ENCODE peak calls at places on chromosomes 13 and 19, in eight cellular contexts. U, W, J, V, K, R, E and L are unnamed samples.

GRCh38 chr13:39556856-39557255 is 46.1 kb downstream of the LHFPL6 start:
- DNase-seq in U (no peak), W (no peak), J (no peak), V (no peak), K (no peak), R (no peak), E (no peak), L (no peak)

GRCh38 chr19:16262618-16263017 is 62.0 kb upstream of the KLF2 start:
- DNase-seq in U (no peak), W (no peak), J (no peak), V (no peak), K (no peak), R (no peak), E (no peak), L (no peak)

GRCh38 chr13:75704194-75704941 is 68.2 kb downstream of the LMO7 start:
- DNase-seq in U (no peak), W (peak), J (no peak), V (peak), K (no peak), R (peak), E (no peak), L (no peak)

GRCh38 chr19:58345558-58345957 is 7.7 kb downstream of the A1BG start:
- DNase-seq in U (no peak), W (no peak), J (no peak), V (no peak), K (no peak), R (no peak), E (no peak), L (no peak)

GRCh38 chr13:42539670-42540069 is 34.3 kb upstream of the TNFSF11 start:
- DNase-seq in U (no peak), W (no peak), J (no peak), V (no peak), K (no peak), R (no peak), E (no peak), L (no peak)

GRCh38 chr13:48505597-48506091 is 27.2 kb downstream of the RCBTB2 start:
- DNase-seq in U (peak), W (no peak), J (no peak), V (peak), K (peak), R (peak), E (no peak), L (no peak)

GRCh38 chr13:90776349-90776748 is 571.1 kb upstream of the MIR17HG start:
- DNase-seq in U (no peak), W (no peak), J (no peak), V (no peak), K (no peak), R (no peak), E (no peak), L (no peak)

GRCh38 chr13:29846475-29847256 is 3.8 kb downstream of the UBL3 start:
- DNase-seq in U (no peak), W (no peak), J (no peak), V (no peak), K (no peak), R (no peak), E (no peak), L (no peak)

GRCh38 chr13:113053801-113054604 is 51.6 kb upstream of the F7 start:
- DNase-seq in U (no peak), W (no peak), J (no peak), V (no peak), K (no peak), R (no peak), E (no peak), L (no peak)

GRCh38 chr13:69683921-69684663 is 423.5 kb upstream of the ATXN8OS start:
- DNase-seq in U (no peak), W (no peak), J (no peak), V (no peak), K (no peak), R (no peak), E (no peak), L (peak)

GRCh38 chr19:8663920-8664670 is 33.7 kb downstream of the NFILZ start:
- DNase-seq in U (no peak), W (no peak), J (no peak), V (no peak), K (peak), R (no peak), E (no peak), L (no peak)

GRCh38 chr19:7815325-7815724 is 14.7 kb upstream of the EVI5L start:
- DNase-seq in U (no peak), W (no peak), J (no peak), V (no peak), K (no peak), R (no peak), E (no peak), L (no peak)

GRCh38 chr19:29247912-29248311 is 35.0 kb upstream of the UQCRFS1 start:
- DNase-seq in U (no peak), W (no peak), J (no peak), V (no peak), K (no peak), R (no peak), E (no peak), L (no peak)

GRCh38 chr19:33171916-33172359 is 22.2 kb upstream of the LRP3 start:
- DNase-seq in U (no peak), W (no peak), J (no peak), V (peak), K (no peak), R (peak), E (no peak), L (no peak)

GRCh38 chr19:15251749-15252397 is 19.6 kb upstream of the EPHX3 start:
- DNase-seq in U (no peak), W (peak), J (peak), V (peak), K (no peak), R (peak), E (peak), L (peak)

GRCh38 chr13:59873856-59874255 is 289.9 kb downstream of the DIAPH3 start:
- DNase-seq in U (no peak), W (no peak), J (no peak), V (no peak), K (no peak), R (no peak), E (no peak), L (no peak)

GRCh38 chr19:50838239-50838638 is 4.9 kb upstream of the KLK15 start:
- DNase-seq in U (peak), W (no peak), J (no peak), V (no peak), K (no peak), R (no peak), E (no peak), L (no peak)
- TF ChIP-seq CTCF in U (peak), W (peak), J (no peak), V (no peak), K (no peak), R (no peak), E (no peak), L (peak)

GRCh38 chr13:97852181-97852874 is 101.1 kb upstream of the IPO5 start:
- DNase-seq in U (no peak), W (no peak), J (no peak), V (no peak), K (no peak), R (no peak), E (no peak), L (no peak)

GRCh38 chr13:97848886-97849285 is 104.6 kb upstream of the IPO5 start:
- DNase-seq in U (no peak), W (no peak), J (no peak), V (no peak), K (no peak), R (no peak), E (no peak), L (no peak)

GRCh38 chr13:97853550-97853949 is 99.9 kb upstream of the IPO5 start:
- DNase-seq in U (no peak), W (no peak), J (no peak), V (peak), K (no peak), R (peak), E (no peak), L (no peak)

GRCh38 chr13:97849305-97849704 is 104.2 kb upstream of the IPO5 start:
- DNase-seq in U (peak), W (peak), J (no peak), V (peak), K (no peak), R (peak), E (no peak), L (no peak)

DNA sequence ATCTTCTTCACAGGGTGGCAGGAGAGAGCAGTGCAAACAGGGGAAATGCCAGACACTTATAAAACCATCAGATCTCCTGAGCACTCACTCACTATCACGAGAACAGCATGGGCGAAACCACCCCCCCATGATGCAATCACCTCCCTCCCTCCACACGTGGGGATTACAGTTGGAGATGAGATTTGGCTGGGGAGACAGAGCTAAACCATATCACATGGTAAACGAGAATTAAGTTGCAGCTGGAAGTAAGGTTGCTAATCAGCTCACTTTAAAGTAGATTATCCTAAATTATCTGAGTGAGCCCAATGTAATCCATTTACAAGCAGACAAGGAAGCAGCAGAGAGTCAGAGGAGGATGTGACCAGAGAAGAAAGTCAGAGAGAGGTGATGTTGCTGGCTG is 102.2 kb upstream of the IPO5 start:
- DNase-seq in U (no peak), W (peak), J (no peak), V (no peak), K (no peak), R (no peak), E (no peak), L (no peak)
- TF ChIP-seq CTCF in U (no peak), W (no peak), J (no peak), V (no peak), K (no peak), R (no peak), E (no peak), L (no peak)

GRCh38 chr13:85798999-85799646 is at the start of gene SLITRK6:
- DNase-seq in U (no peak), W (peak), J (no peak), V (peak), K (no peak), R (peak), E (no peak), L (no peak)
- TF ChIP-seq CTCF in U (no peak), W (peak), J (no peak), V (peak), K (no peak), R (no peak), E (no peak), L (no peak)

DNA sequence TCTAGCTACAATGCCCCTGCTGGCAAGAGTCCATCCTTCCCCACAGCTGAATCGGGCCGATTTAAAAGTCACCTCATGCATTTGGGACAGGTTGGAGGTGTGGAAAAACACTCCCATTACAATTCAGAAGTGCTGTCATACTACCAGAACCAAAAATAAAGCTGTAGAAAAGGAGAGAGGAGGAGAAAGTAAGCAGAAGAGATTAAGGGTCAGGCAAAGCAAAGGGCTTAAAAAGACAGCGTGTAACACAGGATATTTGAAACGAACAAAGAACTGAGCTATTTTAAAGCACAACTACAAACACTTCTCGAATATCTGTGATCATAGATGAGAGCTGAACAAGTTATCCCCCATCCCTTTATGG is 90.4 kb downstream of the FGF14 start:
- DNase-seq in U (no peak), W (no peak), J (no peak), V (no peak), K (no peak), R (no peak), E (no peak), L (no peak)
- TF ChIP-seq CTCF in U (no peak), W (peak), J (no peak), V (no peak), K (no peak), R (no peak), E (no peak), L (no peak)

GRCh38 chr19:51338563-51339312 is 3.2 kb downstream of the VSIG10L start:
- DNase-seq in U (peak), W (no peak), J (peak), V (peak), K (peak), R (peak), E (peak), L (peak)

GRCh38 chr19:51339687-51340656 is 2.0 kb downstream of the VSIG10L start:
- DNase-seq in U (peak), W (peak), J (peak), V (peak), K (peak), R (peak), E (peak), L (peak)

GRCh38 chr19:51337861-51338562 is 3.9 kb downstream of the VSIG10L start:
- DNase-seq in U (no peak), W (no peak), J (no peak), V (no peak), K (no peak), R (no peak), E (no peak), L (no peak)

GRCh38 chr19:51339313-51339686 is 2.6 kb downstream of the VSIG10L start:
- DNase-seq in U (no peak), W (no peak), J (no peak), V (no peak), K (no peak), R (no peak), E (no peak), L (no peak)

GRCh38 chr19:51337141-51337860 is 4.6 kb downstream of the VSIG10L start:
- DNase-seq in U (no peak), W (no peak), J (no peak), V (no peak), K (no peak), R (no peak), E (no peak), L (no peak)
- TF ChIP-seq CTCF in U (no peak), W (no peak), J (no peak), V (no peak), K (no peak), R (no peak), E (no peak), L (no peak)

GRCh38 chr19:2268480-2268830 is 12.2 kb upstream of the JSRP1 start:
- DNase-seq in U (no peak), W (no peak), J (no peak), V (no peak), K (no peak), R (no peak), E (no peak), L (no peak)

GRCh38 chr19:2270157-2270571 is 11.8 kb downstream of the PEAK3 start:
- DNase-seq in U (no peak), W (no peak), J (peak), V (no peak), K (no peak), R (no peak), E (no peak), L (no peak)

GRCh38 chr19:2268861-2269243 is 12.6 kb upstream of the JSRP1 start:
- DNase-seq in U (no peak), W (no peak), J (no peak), V (no peak), K (no peak), R (no peak), E (no peak), L (no peak)

GRCh38 chr19:2270572-2271515 is 11.1 kb downstream of the PEAK3 start:
- DNase-seq in U (peak), W (peak), J (peak), V (peak), K (peak), R (peak), E (peak), L (no peak)

DNA sequence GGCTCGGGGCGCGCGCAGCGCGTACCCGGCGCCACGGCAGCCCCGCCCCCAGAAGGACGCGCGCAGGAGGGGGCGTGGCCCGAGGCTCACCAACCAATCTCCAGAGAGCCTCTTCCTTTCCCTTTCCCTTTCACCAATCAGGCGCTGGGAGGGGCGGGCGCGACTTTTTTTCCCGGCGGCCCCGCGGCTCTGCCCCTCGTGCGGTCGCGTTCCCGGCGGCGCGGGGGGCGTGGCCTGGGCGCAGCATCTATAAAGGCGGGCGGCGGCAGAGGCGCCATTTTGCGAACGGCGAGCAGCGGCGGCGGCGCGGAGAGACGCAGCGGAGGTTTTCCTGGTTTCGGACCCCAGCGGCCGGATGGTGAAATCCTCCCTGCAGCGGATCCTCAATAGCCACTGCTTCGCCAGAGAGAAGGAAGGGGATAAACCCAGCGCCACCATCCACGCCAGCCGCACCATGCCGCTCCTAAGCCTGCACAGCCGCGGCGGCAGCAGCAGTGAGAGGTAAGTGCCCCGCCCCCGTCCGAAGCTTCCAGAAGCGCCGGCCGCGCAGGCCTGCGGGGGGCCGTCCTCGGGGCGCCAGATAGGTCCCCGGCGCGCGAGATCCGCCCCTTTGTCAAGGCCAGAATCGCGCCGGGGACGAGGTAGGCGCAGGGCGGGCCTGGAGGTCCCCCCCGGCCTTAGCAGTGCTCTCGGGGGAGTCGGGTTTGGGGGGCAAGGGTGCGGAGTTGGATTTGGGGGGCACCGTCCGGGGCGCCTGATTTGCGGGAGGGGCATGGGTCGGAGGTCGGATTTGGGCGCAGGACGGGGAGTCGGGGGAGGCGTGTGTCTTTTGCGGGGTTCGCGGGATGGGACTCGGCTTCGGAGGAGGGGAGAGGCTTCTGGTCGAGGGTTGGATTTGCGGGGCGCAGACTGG is 12.5 kb downstream of the PEAK3 start:
- DNase-seq in U (peak), W (peak), J (peak), V (peak), K (peak), R (peak), E (peak), L (peak)
- TF ChIP-seq CTCF in U (no peak), W (no peak), J (no peak), V (no peak), K (no peak), R (no peak), E (no peak), L (peak)

GRCh38 chr13:51763486-51763885 is 40.5 kb downstream of the DHRS12 start:
- DNase-seq in U (no peak), W (no peak), J (no peak), V (no peak), K (no peak), R (no peak), E (no peak), L (no peak)

GRCh38 chr13:51759240-51759639 is 44.7 kb downstream of the DHRS12 start:
- DNase-seq in U (no peak), W (no peak), J (no peak), V (peak), K (no peak), R (peak), E (no peak), L (no peak)

GRCh38 chr13:51764184-51765141 is 39.5 kb downstream of the DHRS12 start:
- DNase-seq in U (peak), W (no peak), J (no peak), V (peak), K (peak), R (peak), E (no peak), L (no peak)

GRCh38 chr13:51760592-51760991 is 43.4 kb downstream of the DHRS12 start:
- DNase-seq in U (no peak), W (peak), J (no peak), V (no peak), K (no peak), R (no peak), E (no peak), L (no peak)

DNA sequence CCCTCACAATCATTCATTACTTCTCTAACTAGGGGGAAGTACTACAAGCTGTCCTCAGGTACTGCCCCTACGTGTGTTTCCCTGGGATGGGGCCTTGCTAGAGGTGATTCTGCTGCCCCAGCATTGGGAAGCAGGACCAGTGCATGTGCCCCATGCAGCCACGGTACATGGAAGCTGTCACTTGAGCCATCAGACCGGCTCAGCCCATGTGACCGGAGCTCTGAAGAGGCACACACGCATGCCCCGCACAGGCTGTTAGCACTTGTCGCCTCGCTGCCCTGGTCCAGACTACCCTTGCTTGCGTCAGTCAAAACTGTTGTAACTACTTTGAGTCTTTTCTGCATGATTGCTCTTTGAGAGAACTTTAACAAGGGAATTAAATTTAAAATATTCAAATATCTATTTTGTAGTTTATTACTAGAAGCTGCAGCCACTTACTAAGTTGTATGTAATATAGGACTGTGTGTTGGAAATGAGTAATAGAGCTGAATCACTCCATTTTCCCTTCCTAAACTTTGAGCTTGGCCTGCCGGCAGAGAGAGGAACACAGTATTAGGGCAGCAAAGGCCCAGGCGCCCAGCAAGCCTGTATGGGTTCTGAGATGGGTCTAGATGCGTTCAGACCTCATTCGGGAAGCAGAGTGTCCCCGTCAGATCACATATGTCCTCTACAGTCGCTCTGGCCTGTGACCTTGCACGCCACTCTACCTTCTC is 42.2 kb downstream of the DHRS12 start:
- DNase-seq in U (no peak), W (no peak), J (no peak), V (peak), K (no peak), R (no peak), E (no peak), L (no peak)
- TF ChIP-seq CTCF in U (no peak), W (no peak), J (no peak), V (no peak), K (no peak), R (no peak), E (no peak), L (no peak)

DNA sequence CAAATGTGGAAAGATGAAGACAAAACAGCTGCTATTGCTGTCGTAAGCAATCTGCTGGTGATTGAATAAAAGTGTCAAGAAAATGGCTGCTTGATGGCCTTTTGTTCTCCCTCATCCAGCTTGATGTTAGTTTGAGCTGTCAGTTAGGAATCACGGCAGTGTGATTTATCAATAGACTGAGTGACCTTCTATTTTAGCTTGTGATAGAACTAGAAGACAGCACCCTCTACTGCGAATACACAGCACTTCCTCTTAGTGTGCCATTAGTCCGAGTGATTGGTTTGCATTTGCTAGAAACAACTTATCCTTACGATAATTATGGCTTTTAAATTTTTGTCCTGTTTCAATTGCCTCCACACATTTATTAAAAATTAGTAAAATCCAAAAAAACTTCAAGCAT is 76.2 kb downstream of the MZT1 start:
- DNase-seq in U (no peak), W (no peak), J (no peak), V (no peak), K (no peak), R (peak), E (no peak), L (no peak)
- TF ChIP-seq CTCF in U (peak), W (peak), J (no peak), V (peak), K (no peak), R (no peak), E (no peak), L (peak)